ENCODE peak calls at places on chromosomes 16 and 17, in seven cellular contexts. G is testis, D is IMR-90, A is transverse colon, B is stomach, H is esophagus muscularis mucosa, X is body of pancreas. C is an unnamed sample.
A peak's percentile ranks its signal among the peaks of the same experiment; 100 is the strongest.

GRCh38 chr17:56929362-56929969 is 15.6 kb upstream of the TRIM25 start:
- DNase-seq in B (no peak), X (no peak), H (no peak), A (no peak), G (no peak), D (no peak), C (no peak)

GRCh38 chr17:1792495-1793446 is 30.9 kb downstream of the SERPINF1 start:
- DNase-seq in H (no peak), D (no peak), G (no peak), B (no peak), A (no peak), X (no peak), C (no peak)

GRCh38 chr17:4545217-4545951 is 9.8 kb downstream of the MYBBP1A start:
- DNase-seq in B (no peak), X (no peak), G (no peak), A (no peak), D (no peak), H (no peak), C (no peak)

GRCh38 chr16:72884037-72884436 is 163.9 kb downstream of the ZFHX3 start:
- DNase-seq in A (no peak), G (no peak), B (no peak), X (no peak), D (peak; percentile 56), H (no peak), C (no peak)

GRCh38 chr17:73232587-73233373 is 28.9 kb downstream of the CPSF4L start:
- DNase-seq in A (peak; percentile 48), H (no peak), G (peak; percentile 40), B (peak; percentile 54), X (peak; percentile 35), D (peak; percentile 23), C (no peak)

GRCh38 chr16:27639588-27640276 is 89.8 kb downstream of the KATNIP start:
- DNase-seq in G (peak; percentile 56), H (no peak), B (no peak), X (peak; percentile 24), D (peak; percentile 65), A (no peak), C (no peak)

GRCh38 chr16:19479302-19479721 is 42.6 kb downstream of the GDE1 start:
- DNase-seq in X (no peak), A (no peak), D (no peak), H (no peak), G (no peak), B (no peak), C (no peak)

GRCh38 chr17:2123467-2124251 is 68.8 kb downstream of the HIC1 start:
- DNase-seq in D (peak; percentile 34), A (peak; percentile 44), B (no peak), X (peak; percentile 38), G (peak; percentile 31), H (no peak), C (no peak)

GRCh38 chr17:39002991-39003715 is 36.0 kb upstream of the FBXO47 start:
- DNase-seq in D (no peak), B (peak; percentile 42), H (peak; percentile 93), X (peak; percentile 71), A (peak; percentile 62), G (peak; percentile 60), C (no peak)

DNA sequence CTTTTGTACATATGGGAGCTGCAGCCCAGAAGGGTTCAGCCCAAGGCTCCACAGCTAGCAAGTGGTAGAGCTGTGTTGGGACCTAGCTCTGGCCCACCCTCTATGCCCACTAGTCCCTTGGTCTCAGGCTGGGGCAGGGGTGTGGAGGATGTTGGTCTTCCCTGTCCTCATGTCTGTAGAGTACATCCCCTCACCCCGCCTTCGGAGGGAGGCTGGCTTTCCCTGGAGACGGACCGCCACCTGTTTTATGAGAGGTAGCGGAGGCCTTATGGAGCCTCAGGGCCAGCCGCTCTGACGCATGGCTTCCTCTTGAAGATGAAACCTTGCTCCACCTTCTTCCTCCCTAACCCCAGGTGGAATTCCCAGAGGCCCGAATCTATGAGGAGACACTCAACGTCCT is 8.4 kb downstream of the TNFAIP1 start:
- DNase-seq in B (no peak), X (no peak), A (no peak), D (no peak), G (no peak), H (no peak), C (no peak)
- H3K4me1 ChIP-seq in B (peaks cover 38% of the 10 kb centered on the region), X (peaks cover 50% of the 10 kb centered on the region), A (no peaks in the 10 kb centered on the region), D (peaks cover 16% of the 10 kb centered on the region), G (peaks cover 25% of the 10 kb centered on the region), H (peaks cover 21% of the 10 kb centered on the region), C (peaks cover 42% of the 10 kb centered on the region)

DNA sequence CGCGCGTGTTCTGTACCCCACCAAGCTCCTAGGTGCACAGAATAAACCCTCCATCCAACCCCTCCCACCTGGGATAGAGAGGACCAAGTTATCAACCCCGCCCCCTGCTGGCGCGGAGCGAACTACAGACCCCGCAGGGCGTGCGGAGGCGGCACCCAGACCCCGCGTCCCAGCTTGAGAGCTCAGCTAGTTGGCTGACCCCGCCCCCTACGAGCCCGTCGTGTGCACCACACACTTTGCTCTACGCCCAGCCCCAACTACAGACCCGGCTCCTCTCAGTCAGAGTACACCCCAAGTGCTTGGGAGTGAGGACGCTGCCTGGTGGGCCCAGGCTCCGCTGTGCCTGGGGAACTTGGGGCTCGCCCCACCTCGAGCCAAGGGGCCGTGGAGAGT is 1.5 kb downstream of the GRIN2A start:
- DNase-seq in D (no peak), G (peak; percentile 82), B (no peak), A (no peak), H (no peak), X (peak; percentile 29), C (no peak)
- TF ChIP-seq CTCF in D (no peak), G (peak; percentile 15), B (no peak), A (peak; percentile 8), H (peak; percentile 52), X (peak; percentile 21), C (peak; percentile 33)

DNA sequence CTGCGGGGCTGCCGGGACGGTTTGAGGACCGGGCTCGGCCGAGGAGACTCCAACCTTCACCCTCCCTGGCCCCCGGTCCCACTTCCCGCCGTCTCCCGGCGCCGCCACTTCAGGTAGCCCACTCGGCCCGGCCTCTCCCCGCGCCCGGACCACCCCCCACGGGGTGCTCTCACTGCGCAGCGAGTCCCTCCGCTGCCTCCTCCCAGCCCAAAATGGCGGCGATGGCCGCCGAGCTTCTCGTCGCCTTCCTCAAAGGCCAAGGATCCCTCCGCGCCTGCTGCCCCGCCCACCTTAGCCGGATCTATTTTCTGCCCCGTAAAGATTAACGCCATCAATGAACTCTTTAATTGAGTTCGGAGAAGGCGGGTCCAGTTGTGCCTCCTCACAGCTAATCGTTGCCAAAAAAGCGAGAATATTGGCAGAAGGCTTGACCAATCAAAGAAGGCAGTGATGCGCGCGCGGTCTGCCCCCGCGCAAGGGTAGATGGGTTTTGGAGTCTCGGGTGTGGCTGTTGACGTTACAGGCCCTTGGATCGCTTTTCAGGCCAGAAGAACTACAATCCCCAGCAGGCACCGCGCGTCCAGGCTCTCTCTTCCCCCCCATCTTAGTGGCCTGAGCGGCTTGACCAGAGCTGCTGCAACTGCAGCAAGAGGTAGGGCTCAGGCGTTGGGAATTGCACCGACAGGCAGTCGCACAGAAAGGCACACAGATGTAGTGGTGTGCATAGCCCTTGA is at the start of gene HEXIM2:
- DNase-seq in B (peak; percentile 98), D (peak; percentile 100), G (peak; percentile 99), X (peak; percentile 100), H (peak; percentile 100), A (peak; percentile 99), C (peak; percentile 95)
- TF ChIP-seq POLR2A in B (no peak), D (peak; percentile 95), G (peak; percentile 91), X (peak; percentile 97), H (peak; percentile 96), A (peak; percentile 91), C (peak; percentile 80)

GRCh38 chr17:78355045-78355641 is 4.7 kb downstream of the SOCS3 start:
- DNase-seq in B (no peak), A (no peak), H (no peak), D (no peak), G (no peak), X (no peak), C (no peak)
- H3K4me1 ChIP-seq in B (peaks cover 70% of the 10 kb centered on the region), A (peaks cover 37% of the 10 kb centered on the region), H (peaks cover 96% of the 10 kb centered on the region), D (peaks cover 31% of the 10 kb centered on the region), G (peaks cover 44% of the 10 kb centered on the region), X (peaks cover 69% of the 10 kb centered on the region), C (peaks cover 98% of the 10 kb centered on the region)

DNA sequence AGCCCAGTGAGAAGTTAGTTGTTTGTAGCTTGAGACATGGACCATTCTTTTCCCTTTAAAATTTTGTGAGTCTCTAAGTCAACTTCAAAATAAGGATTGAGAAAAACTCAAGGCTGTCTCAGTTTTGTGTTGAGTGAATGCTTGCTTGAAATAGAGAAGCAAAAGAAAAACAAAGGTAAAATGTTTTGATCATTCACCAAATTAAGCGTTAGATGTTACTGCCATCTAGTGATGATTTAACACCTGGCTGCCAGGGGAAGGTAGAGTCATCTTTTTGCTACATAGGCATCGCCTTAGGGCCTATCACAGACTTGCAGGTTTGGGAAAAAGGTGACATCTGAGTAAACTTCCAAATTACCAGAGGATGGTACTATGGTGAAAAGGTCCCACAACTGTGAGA is 74.4 kb downstream of the PCTP start:
- DNase-seq in H (no peak), G (no peak), A (no peak), X (no peak), D (no peak), B (no peak), C (no peak)
- TF ChIP-seq CTCF in H (no peak), G (no peak), A (no peak), X (peak; percentile 14), D (peak; percentile 17), B (no peak), C (peak; percentile 41)

DNA sequence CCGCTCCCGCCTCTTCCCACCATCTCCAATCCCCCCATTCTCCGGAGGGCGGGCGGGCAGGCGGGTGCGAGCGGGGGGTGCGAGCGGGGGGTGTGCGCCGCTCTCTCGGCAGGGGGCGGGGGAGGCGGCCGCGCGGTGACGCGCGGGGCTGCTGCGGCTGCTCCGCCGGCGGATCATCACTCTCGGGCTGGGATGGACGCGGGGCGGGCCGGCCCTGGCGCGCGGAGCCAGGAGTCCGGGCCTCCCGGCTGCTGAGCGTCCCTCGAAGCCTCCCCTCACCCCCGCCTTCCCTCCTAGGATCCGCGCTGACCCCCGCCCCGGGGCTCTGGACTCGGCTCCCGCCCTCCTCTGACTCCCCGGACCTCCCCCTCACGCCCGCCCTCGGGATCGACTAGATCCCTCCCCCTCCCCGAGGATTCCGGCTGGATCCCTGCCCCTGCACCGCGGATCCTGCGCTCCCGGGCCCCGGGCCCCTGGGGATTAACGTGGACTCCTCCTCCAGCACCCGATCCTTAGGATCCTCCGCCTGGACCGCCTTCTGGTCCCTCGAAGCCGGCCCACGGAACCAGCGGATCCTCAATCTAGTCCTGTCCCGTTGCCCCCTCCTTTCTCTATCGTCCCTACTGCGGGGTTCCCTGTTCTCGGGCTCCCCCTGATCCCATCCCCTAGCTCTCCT is 978 bp upstream of the TMEM256 start:
- DNase-seq in B (peak; percentile 60), H (peak; percentile 93), G (peak; percentile 57), A (no peak), D (no peak), X (peak; percentile 39), C (no peak)
- TF ChIP-seq POLR2A in B (no peak), H (peak; percentile 18), G (no peak), A (peak; percentile 39), D (peak; percentile 86), X (peak; percentile 48), C (no peak)

GRCh38 chr17:27294689-27295630 is 1.0 kb downstream of the WSB1 start:
- DNase-seq in X (peak; percentile 86), H (peak; percentile 94), A (peak; percentile 76), G (peak; percentile 91), D (peak; percentile 83), B (peak; percentile 61), C (peak; percentile 24)
- H3K4me1 ChIP-seq in X (peaks cover 35% of the 10 kb centered on the region), H (peaks cover 50% of the 10 kb centered on the region), A (peaks cover 38% of the 10 kb centered on the region), G (peaks cover 19% of the 10 kb centered on the region), D (peaks cover 8% of the 10 kb centered on the region), B (peaks cover 42% of the 10 kb centered on the region), C (peaks cover 27% of the 10 kb centered on the region)

GRCh38 chr17:58786586-58787295 is 31.1 kb downstream of the PPM1E start:
- DNase-seq in A (no peak), G (no peak), H (no peak), D (peak; percentile 87), X (peak; percentile 36), B (peak; percentile 41), C (no peak)
- TF ChIP-seq CTCF in A (no peak), G (no peak), H (no peak), D (no peak), X (no peak), B (no peak), C (no peak)